ENCODE peak calls at places on chromosomes 12 and 14, in nine cellular contexts. Q is Kasumi-1; S is activated CD8-positive, alpha-beta memory T cell treated with anti-CD3 and anti-CD28 coated beads for 24 hours; C is A549; Y is GM12865; V is HT-29; D is foreskin fibroblast; Z is stimulated activated CD4-positive, alpha-beta T cell treated with anti-CD3 and anti-CD28 coated beads, Interleukin-15, amount 100 ng/mL, for 48 hours; E is AG08396. H is an unnamed sample.

GRCh38 chr12:106353178-106353577 is 4.4 kb upstream of the POLR3B start:
- DNase-seq in Y (no peak), C (no peak), E (no peak), S (no peak), D (no peak), V (no peak), Q (no peak), Z (no peak), H (no peak)

GRCh38 chr12:57227315-57228115 is 2.0 kb upstream of the SHMT2 start:
- DNase-seq in Z (no peak), Q (no peak), Y (no peak), S (no peak), V (peak), D (peak), E (no peak), C (no peak), H (no peak)

GRCh38 chr12:120706029-120706428 is 4.2 kb upstream of the UNC119B start:
- DNase-seq in Y (no peak), Q (no peak), D (no peak), V (no peak), E (no peak), C (no peak), Z (no peak), S (no peak), H (no peak)

GRCh38 chr12:115597157-115597712 is 680.3 kb downstream of the MED13L start:
- DNase-seq in V (no peak), Q (no peak), C (no peak), D (peak), E (peak), Z (no peak), Y (peak), S (no peak), H (peak)

GRCh38 chr14:22781606-22782000 is 15.1 kb downstream of the OXA1L start:
- DNase-seq in V (no peak), Y (no peak), Q (no peak), Z (no peak), D (peak), S (no peak), E (peak), C (no peak), H (no peak)

GRCh38 chr12:98645572-98646067 is 530 bp downstream of the APAF1 start:
- DNase-seq in E (peak), D (peak), V (peak), C (peak), Y (no peak), S (no peak), Q (peak), Z (no peak), H (peak)

GRCh38 chr12:59030415-59030814 is 110.1 kb upstream of the LRIG3 start:
- DNase-seq in Y (no peak), S (no peak), E (no peak), Z (no peak), Q (no peak), V (peak), C (no peak), D (no peak), H (no peak)

GRCh38 chr14:87121716-87122115 is 871.3 kb downstream of the GALC start:
- DNase-seq in Q (no peak), V (no peak), D (no peak), Y (no peak), E (no peak), Z (no peak), C (no peak), S (no peak), H (no peak)

GRCh38 chr12:27424631-27425230 is 21.8 kb upstream of the SMCO2 start:
- DNase-seq in C (peak), E (peak), Q (peak), D (peak), Y (peak), V (peak), Z (no peak), S (no peak), H (peak)

GRCh38 chr12:22634883-22635282 is 9.9 kb downstream of the ETNK1 start:
- DNase-seq in S (no peak), E (no peak), Y (no peak), V (no peak), Z (no peak), Q (no peak), C (no peak), D (no peak), H (no peak)

H was measured in OCI-M1.